ENCODE peak calls at places on chromosomes 16 and 17, in five cellular contexts. O is cardiac fibroblast; P is osteocyte; S is activated CD4-positive, alpha-beta T cell treated with anti-CD3 and anti-CD28 coated beads for 36 hours; C is NCI-H1436. A is an unnamed sample.

GRCh38 chr17:40350410-40351184 is 13.9 kb downstream of the GJD3 start:
- DNase-seq in C (peak), S (no peak), P (no peak), O (peak), A (peak)

GRCh38 chr16:48232459-48233040 is 11.6 kb upstream of the LONP2 start:
- DNase-seq in C (no peak), P (no peak), O (no peak), S (peak), A (no peak)

GRCh38 chr17:850828-851759 is 68.9 kb downstream of the MRM3 start:
- DNase-seq in O (peak), S (no peak), P (no peak), C (no peak), A (no peak)

GRCh38 chr17:62778990-62779681 is 29.0 kb downstream of the MARCHF10 start:
- DNase-seq in P (peak), O (peak), C (peak), S (no peak), A (no peak)

GRCh38 chr16:12319464-12320030 is 343.0 kb downstream of the SNX29 start:
- DNase-seq in C (peak), S (no peak), O (no peak), P (no peak), A (peak)

GRCh38 chr17:67376892-67377726 is at the start of gene PITPNC1:
- DNase-seq in O (peak), S (peak), P (peak), C (peak), A (peak)

GRCh38 chr17:47295037-47295873 is 28.5 kb upstream of the EFCAB13 start:
- DNase-seq in C (no peak), P (no peak), O (no peak), S (no peak), A (no peak)

GRCh38 chr16:47873434-47873833 is 282.4 kb downstream of the ABCC12 start:
- DNase-seq in C (no peak), O (no peak), P (no peak), S (peak), A (no peak)

GRCh38 chr17:9021158-9021984 is at the start of gene NTN1:
- DNase-seq in O (peak), C (peak), S (peak), P (peak), A (peak)

GRCh38 chr16:4179020-4179419 is 62.8 kb upstream of the ADCY9 start:
- DNase-seq in S (no peak), O (peak), C (no peak), P (no peak), A (no peak)

GRCh38 chr17:564526-564925 is 150.1 kb downstream of the VPS53 start:
- DNase-seq in P (no peak), C (no peak), O (no peak), S (no peak), A (no peak)

GRCh38 chr17:78038748-78039288 is 80.3 kb downstream of the TNRC6C start:
- DNase-seq in C (no peak), P (no peak), O (no peak), S (no peak), A (no peak)

GRCh38 chr17:63503330-63503685 is 19.9 kb upstream of the KCNH6 start:
- DNase-seq in P (no peak), O (no peak), C (peak), S (no peak), A (no peak)

GRCh38 chr16:67719778-67720144 is 645 bp upstream of the GFOD2 start:
- DNase-seq in C (peak), O (peak), S (peak), P (no peak), A (peak)

GRCh38 chr16:82653550-82654511 is 27.1 kb downstream of the CDH13 start:
- DNase-seq in C (no peak), P (no peak), S (peak), O (peak), A (peak)

GRCh38 chr17:40576113-40576740 is 11.0 kb upstream of the CCR7 start:
- DNase-seq in S (peak), C (no peak), P (no peak), O (no peak), A (no peak)

GRCh38 chr16:76639685-76640289 is 362.6 kb downstream of the CNTNAP4 start:
- DNase-seq in C (no peak), S (peak), O (peak), P (no peak), A (no peak)

GRCh38 chr17:50944054-50944901 is 78.1 kb upstream of the TOB1 start:
- DNase-seq in C (peak), S (peak), P (no peak), O (peak), A (peak)

A was measured in dermis blood vessel endothelial cell.